ENCODE peak calls at places on chromosomes 11 and 22, in six cellular contexts. F is activated CD4-positive, alpha-beta T cell treated with anti-CD3 and anti-CD28 coated beads for 4 hours; Q is coronary artery; V is cortex of kidney; J is left cardiac atrium; U is IMR-90. E is an unnamed sample.

GRCh38 chr11:19597194-19597593 is 115.4 kb upstream of the NAV2 start:
- DNase-seq in F (no peak), Q (peak; percentile 33), V (no peak), U (peak; percentile 85), J (no peak), E (no peak)

GRCh38 chr11:7591107-7591894 is 77.5 kb downstream of the PPFIBP2 start:
- DNase-seq in F (no peak), Q (peak; percentile 31), U (no peak), J (no peak), V (no peak), E (no peak)

GRCh38 chr11:1193326-1194230 is 29.3 kb upstream of the MUC5B start:
- DNase-seq in Q (peak; percentile 68), F (no peak), V (no peak), J (no peak), U (no peak), E (peak; percentile 59)

GRCh38 chr11:41982975-41983374 is 523.5 kb upstream of the LRRC4C start:
- DNase-seq in J (no peak), V (no peak), Q (no peak), F (no peak), U (no peak), E (no peak)

GRCh38 chr11:129313588-129314288 is 61.9 kb upstream of the BARX2 start:
- DNase-seq in F (no peak), V (no peak), J (no peak), Q (no peak), U (peak; percentile 49), E (no peak)

GRCh38 chr11:94876645-94877445 is 96.5 kb downstream of the CWC15 start:
- DNase-seq in Q (peak; percentile 86), F (peak; percentile 39), V (no peak), U (peak; percentile 98), J (peak; percentile 90), E (peak; percentile 76)

GRCh38 chr11:68828155-68828931 is 13.4 kb downstream of the CPT1A start:
- DNase-seq in F (no peak), V (no peak), J (no peak), Q (no peak), U (no peak), E (no peak)

GRCh38 chr22:28024422-28024888 is 105.4 kb upstream of the PITPNB start:
- DNase-seq in V (no peak), J (no peak), U (no peak), F (no peak), Q (no peak), E (peak; percentile 29)

GRCh38 chr11:101083334-101083733 is 46.3 kb downstream of the PGR start:
- DNase-seq in J (no peak), Q (no peak), F (no peak), V (no peak), U (no peak), E (no peak)

GRCh38 chr11:27977031-27977430 is 130.9 kb downstream of the KIF18A start:
- DNase-seq in Q (no peak), F (no peak), U (peak; percentile 17), J (no peak), V (no peak), E (no peak)